ENCODE peak calls at places on chromosomes 11 and 22, in four cellular contexts. C is gastroesophageal sphincter; N is Right ventricle myocardium superior; L is activated CD8-positive, alpha-beta T cell treated with anti-CD3 and anti-CD28 coated beads for 36 hours. H is an unnamed sample.

GRCh38 chr11:130798280-130798679 is 118.0 kb downstream of the SNX19 start:
- ATAC-seq in N (no peak), C (no peak), L (no peak), H (no peak)

GRCh38 chr11:102727890-102728289 is 3.1 kb upstream of the MMP8 start:
- ATAC-seq in C (no peak), N (no peak), L (no peak), H (no peak)

GRCh38 chr11:19498986-19499669 is 213.5 kb upstream of the NAV2 start:
- ATAC-seq in N (no peak), C (no peak), L (no peak), H (no peak)

GRCh38 chr22:27489265-27489675 is 312.3 kb downstream of the MN1 start:
- ATAC-seq in N (no peak), C (no peak), L (no peak), H (no peak)

GRCh38 chr11:62444835-62445234 is 26.0 kb downstream of the SCGB1A1 start:
- ATAC-seq in N (peak), L (no peak), C (peak), H (no peak)

GRCh38 chr22:44711236-44711560 is 9.2 kb downstream of the PRR5 start:
- ATAC-seq in C (no peak), L (no peak), N (no peak), H (no peak)

GRCh38 chr22:19871845-19872778 is 17.4 kb upstream of the GNB1L start:
- ATAC-seq in L (no peak), C (no peak), N (no peak), H (no peak)

GRCh38 chr22:26740253-26740652 is 82.9 kb downstream of the MIAT start:
- ATAC-seq in N (no peak), C (no peak), L (no peak), H (no peak)

GRCh38 chr22:37626144-37626543 is 13.3 kb upstream of the SH3BP1 start:
- ATAC-seq in L (no peak), C (peak), N (peak), H (no peak)

GRCh38 chr11:97684486-97685439 is 1295.0 kb downstream of the JRKL start:
- ATAC-seq in N (peak), C (no peak), L (no peak), H (no peak)

GRCh38 chr11:27300974-27301373 is 62.0 kb downstream of the CCDC34 start:
- ATAC-seq in C (no peak), L (no peak), N (no peak), H (no peak)

GRCh38 chr11:22371188-22371587 is 33.0 kb downstream of the SLC17A6 start:
- ATAC-seq in N (no peak), L (no peak), C (no peak), H (no peak)

GRCh38 chr11:78094250-78094649 is 14.6 kb upstream of the NDUFC2 start:
- ATAC-seq in N (no peak), L (peak), C (no peak), H (no peak)

GRCh38 chr11:71364176-71364671 is 84.0 kb downstream of the DHCR7 start:
- ATAC-seq in L (no peak), N (peak), C (no peak), H (no peak)

GRCh38 chr11:5380740-5381342 is 2.8 kb upstream of the OR51M1 start:
- ATAC-seq in N (peak), C (no peak), L (peak), H (peak)

GRCh38 chr11:62149986-62150886 is 26.4 kb downstream of the INCENP start:
- ATAC-seq in N (peak), L (no peak), C (no peak), H (no peak)

GRCh38 chr11:72838691-72839305 is 24.6 kb downstream of the ATG16L2 start:
- ATAC-seq in N (no peak), L (no peak), C (no peak), H (no peak)

GRCh38 chr11:32494629-32495028 is 59.3 kb upstream of the WT1 start:
- ATAC-seq in N (no peak), C (no peak), L (no peak), H (no peak)

GRCh38 chr11:12279672-12280108 is 97.7 kb upstream of the PARVA start:
- ATAC-seq in N (no peak), C (no peak), L (no peak), H (no peak)

GRCh38 chr11:116117326-116118137 is 613.3 kb upstream of the CADM1 start:
- ATAC-seq in L (no peak), N (no peak), C (no peak), H (no peak)

GRCh38 chr11:106668147-106668546 is 350.1 kb downstream of the GUCY1A2 start:
- ATAC-seq in L (no peak), C (no peak), N (no peak), H (no peak)

GRCh38 chr22:49807780-49808708 is 19.6 kb downstream of the BRD1 start:
- ATAC-seq in N (no peak), C (no peak), L (peak), H (no peak)